ENCODE peak calls at places on chromosome 10, in four cellular contexts. Q, V, S and N are unnamed samples.

GRCh38 chr10:10796061-10796773 is 221.5 kb upstream of the CELF2 start:
- DNase-seq in Q (no peak), S (no peak), V (no peak), N (no peak)

GRCh38 chr10:45373783-45374450 is at the start of gene ALOX5:
- DNase-seq in V (peak), S (peak), Q (no peak), N (peak)

GRCh38 chr10:27147701-27148100 is 6.5 kb downstream of the YME1L1 start:
- DNase-seq in Q (no peak), V (no peak), S (no peak), N (no peak)

GRCh38 chr10:112375721-112376577 is 2.0 kb downstream of the ACSL5 start:
- DNase-seq in V (peak), S (no peak), Q (no peak), N (peak)

GRCh38 chr10:71725998-71726672 is 6.6 kb upstream of the C10orf105 start:
- DNase-seq in S (peak), V (peak), Q (no peak), N (peak)

GRCh38 chr10:125231116-125231812 is 70.9 kb upstream of the CTBP2 start:
- DNase-seq in Q (peak), V (no peak), S (no peak), N (no peak)

GRCh38 chr10:113064039-113064438 is 114.0 kb downstream of the TCF7L2 start:
- DNase-seq in V (no peak), Q (no peak), S (no peak), N (no peak)

GRCh38 chr10:59968705-59969104 is 62.3 kb upstream of the CCDC6 start:
- DNase-seq in S (no peak), V (no peak), Q (no peak), N (no peak)

GRCh38 chr10:69491611-69492010 is 40.3 kb downstream of the TSPAN15 start:
- DNase-seq in S (no peak), V (no peak), Q (no peak), N (no peak)

GRCh38 chr10:79057481-79058275 is 11.1 kb upstream of the ZMIZ1 start:
- DNase-seq in Q (no peak), V (no peak), S (no peak), N (no peak)

GRCh38 chr10:6130851-6131470 is 42.1 kb downstream of the RBM17 start:
- DNase-seq in Q (no peak), S (no peak), V (no peak), N (no peak)

DNA sequence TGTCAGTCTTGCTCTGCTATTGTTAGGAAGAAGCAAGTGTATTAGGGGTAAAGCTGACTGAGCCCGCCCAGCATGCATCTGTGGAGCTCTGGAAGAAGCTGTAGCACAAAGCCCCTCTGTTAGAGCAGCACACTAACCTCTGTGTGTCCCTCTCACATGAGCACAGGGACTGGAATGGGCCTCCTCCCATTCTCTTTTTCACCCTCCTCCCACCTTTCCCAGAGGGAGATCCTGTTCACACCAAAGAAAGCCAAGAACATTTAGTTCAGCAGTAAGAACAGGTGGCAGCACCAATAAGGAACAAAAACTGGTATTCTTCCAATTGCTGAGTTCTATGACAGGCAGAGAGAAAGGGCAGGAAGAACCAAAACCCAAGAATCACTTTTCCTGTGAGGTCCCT is 37.8 kb downstream of the USP54 start:
- DNase-seq in V (no peak), S (peak), Q (no peak), N (no peak)
- TF ChIP-seq EZH2phosphoT487 in V (no peak), S (no peak), Q (no peak), N (no peak)

GRCh38 chr10:75404335-75405200 is 3.0 kb upstream of the ZNF503 start:
- DNase-seq in S (peak), Q (no peak), V (peak), N (no peak)
- H3K4me2 ChIP-seq in S (peak), Q (peak), V (peak), N (no peak)

GRCh38 chr10:12459776-12460175 is 110.4 kb downstream of the CAMK1D start:
- DNase-seq in Q (no peak), V (no peak), S (no peak), N (no peak)
- H3K4me3 ChIP-seq in Q (no peak), V (no peak), S (no peak), N (no peak)

GRCh38 chr10:68330852-68331454 is 911 bp upstream of the HNRNPH3 start:
- DNase-seq in S (peak), Q (no peak), V (no peak), N (peak)
- TF ChIP-seq EZH2phosphoT487 in S (no peak), Q (no peak), V (no peak), N (no peak)

GRCh38 chr10:105594301-105594700 is 953.2 kb downstream of the SORCS3 start:
- DNase-seq in V (no peak), Q (no peak), S (no peak), N (no peak)
- H3K4me2 ChIP-seq in V (no peak), Q (no peak), S (no peak), N (no peak)

DNA sequence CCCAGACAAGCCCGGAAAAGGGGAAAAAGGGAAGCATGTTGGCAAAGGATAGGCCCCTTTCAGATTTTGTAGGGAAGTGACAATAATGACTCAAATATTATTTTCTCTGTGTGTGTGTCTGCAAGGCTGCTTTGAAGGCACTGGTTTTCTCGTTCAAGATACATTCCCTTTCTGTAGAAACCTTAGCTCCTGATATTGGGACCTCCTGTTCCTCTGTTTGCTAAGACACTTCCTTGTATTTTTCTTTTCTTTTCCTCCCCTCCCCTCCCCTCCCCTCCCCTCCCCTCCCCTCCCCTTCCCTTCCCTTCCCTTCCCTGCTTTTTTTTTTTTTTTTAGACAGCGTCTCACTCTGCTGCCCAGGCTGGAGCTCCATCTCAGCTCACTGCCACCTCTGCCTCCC is 240.8 kb downstream of the LRMDA start:
- DNase-seq in V (no peak), Q (no peak), S (no peak), N (no peak)
- H3K4me3 ChIP-seq in V (no peak), Q (no peak), S (no peak), N (no peak)

GRCh38 chr10:86257683-86258082 is 108.9 kb downstream of the GRID1 start:
- DNase-seq in Q (no peak), V (no peak), S (no peak), N (no peak)
- TF ChIP-seq EZH2phosphoT487 in Q (no peak), V (no peak), S (no peak), N (no peak)

GRCh38 chr10:114876169-114876568 is 54.6 kb downstream of the FHIP2A start:
- DNase-seq in V (no peak), S (no peak), Q (no peak), N (no peak)

GRCh38 chr10:114874827-114875541 is 53.4 kb downstream of the FHIP2A start:
- DNase-seq in V (no peak), Q (no peak), S (peak), N (no peak)

GRCh38 chr10:114877301-114877644 is 55.7 kb downstream of the FHIP2A start:
- DNase-seq in V (no peak), Q (no peak), S (no peak), N (no peak)

GRCh38 chr10:114879093-114879492 is 57.5 kb downstream of the FHIP2A start:
- DNase-seq in Q (no peak), V (no peak), S (peak), N (no peak)

GRCh38 chr10:114876602-114877300 is 55.2 kb downstream of the FHIP2A start:
- DNase-seq in Q (peak), S (peak), V (peak), N (peak)
- H3K4me2 ChIP-seq in Q (peak), S (no peak), V (peak), N (no peak)

GRCh38 chr10:50309342-50309741 is 58.0 kb upstream of the ASAH2 start:
- DNase-seq in V (no peak), Q (no peak), S (no peak), N (no peak)
- H3K4me3 ChIP-seq in V (no peak), Q (no peak), S (no peak), N (no peak)